ENCODE peak calls at places on chromosomes 1 and 21, in eight cellular contexts. Z is right lobe of liver, B is pancreas, R is endothelial cell of umbilical vein, J is heart left ventricle, G is lung, K is H9, I is Peyer's patch. T is an unnamed sample. For H3K4me1, the result is how much of the 10 kb centered on the place peaks cover.

GRCh38 chr1:183804382-183804781 is 538 bp upstream of the RGL1 start:
- DNase-seq in B (no peak), G (no peak), K (peak), Z (no peak), R (no peak), I (no peak), J (no peak), T (no peak)

GRCh38 chr1:27416387-27417111 is 24.1 kb downstream of the GPR3 start:
- DNase-seq in B (peak), J (no peak), I (peak), Z (no peak), R (peak), K (peak), G (no peak), T (peak)

GRCh38 chr1:108141604-108142003 is 58.5 kb downstream of the SLC25A24 start:
- DNase-seq in Z (no peak), K (no peak), I (no peak), J (no peak), B (no peak), G (no peak), R (no peak), T (no peak)

GRCh38 chr1:23371987-23372386 is 2.4 kb upstream of the ZNF436 start:
- DNase-seq in I (no peak), G (no peak), Z (no peak), R (no peak), B (no peak), J (no peak), K (peak), T (no peak)

GRCh38 chr1:35808376-35809155 is 750 bp downstream of the AGO4 start:
- DNase-seq in Z (peak), I (peak), G (peak), J (peak), B (peak), R (peak), K (peak), T (peak)

GRCh38 chr1:100921110-100921706 is 25.3 kb downstream of the SLC30A7 start:
- DNase-seq in Z (no peak), R (peak), J (no peak), G (no peak), K (no peak), I (no peak), B (no peak), T (no peak)

GRCh38 chr1:81547261-81547911 is 253.3 kb upstream of the ADGRL2 start:
- DNase-seq in I (no peak), G (no peak), B (no peak), R (no peak), K (peak), Z (no peak), J (no peak), T (no peak)

GRCh38 chr1:14969006-14969405 is 184.5 kb upstream of the TMEM51 start:
- DNase-seq in I (no peak), K (no peak), G (no peak), R (no peak), Z (no peak), J (no peak), B (no peak), T (no peak)

GRCh38 chr1:102151242-102151641 is 154.5 kb upstream of the OLFM3 start:
- DNase-seq in G (no peak), I (no peak), Z (no peak), K (no peak), J (no peak), R (no peak), B (no peak), T (no peak)

GRCh38 chr21:44299458-44300261 is at the start of gene PFKL:
- DNase-seq in Z (peak), R (peak), G (peak), B (peak), J (peak), K (peak), I (peak), T (peak)

DNA sequence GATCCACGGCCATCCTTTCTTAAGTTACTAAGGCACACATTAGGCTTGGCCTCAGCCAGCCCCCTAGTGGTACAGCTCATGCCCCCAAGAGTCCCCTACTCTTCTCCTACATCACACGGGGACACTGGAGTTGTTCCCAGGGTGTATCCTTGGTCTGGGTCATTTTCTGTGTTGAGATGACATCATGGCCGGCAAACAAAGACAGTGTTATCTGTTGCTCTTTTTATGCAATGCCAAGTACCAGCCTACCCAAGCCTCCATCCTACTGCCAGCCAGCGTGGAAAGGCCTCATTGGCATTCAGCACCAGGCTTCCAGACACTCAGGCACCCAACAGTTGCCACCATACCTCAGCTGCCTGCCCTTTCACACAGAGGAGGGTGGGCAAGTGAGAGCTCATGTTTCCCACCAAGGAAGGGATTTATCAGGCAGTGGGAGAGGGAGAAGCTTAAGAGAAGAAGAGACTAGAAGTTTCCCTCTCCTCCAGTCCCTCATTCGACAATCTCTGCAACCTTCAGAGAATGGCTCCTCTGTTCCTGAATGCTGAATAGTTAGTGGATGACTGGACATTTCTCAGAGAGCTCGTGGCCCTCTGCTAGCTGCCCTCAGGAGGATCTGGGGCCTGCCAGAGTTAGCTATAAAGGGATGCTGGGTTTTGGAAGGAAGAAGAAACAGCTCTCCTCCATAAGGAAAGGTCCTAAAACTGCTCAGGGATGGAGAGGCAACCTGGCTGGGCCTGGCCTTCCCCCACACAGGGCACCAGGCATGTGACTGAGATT is 17.7 kb downstream of the CBR1 start:
- DNase-seq in I (no peak), J (no peak), G (no peak), R (no peak), B (no peak), K (peak), Z (no peak), T (no peak)
- TF ChIP-seq CTCF in I (no peak), J (no peak), G (no peak), R (no peak), B (no peak), K (peak), Z (no peak), T (no peak)

GRCh38 chr1:110339427-110340206 is 440 bp downstream of the RBM15 start:
- DNase-seq in Z (peak), J (no peak), B (no peak), R (peak), G (peak), I (peak), K (no peak), T (peak)
- H3K4me1 ChIP-seq in Z (under half), J (half or more), B (half or more), R (under half), G (under half), I (under half), K (under half), T (half or more)

GRCh38 chr1:13708380-13709010 is 8.5 kb downstream of the PRDM2 start:
- DNase-seq in Z (no peak), R (peak), J (no peak), I (no peak), B (no peak), K (no peak), G (no peak), T (peak)
- TF ChIP-seq CTCF in Z (no peak), R (no peak), J (no peak), I (no peak), B (no peak), K (no peak), G (no peak), T (no peak)

DNA sequence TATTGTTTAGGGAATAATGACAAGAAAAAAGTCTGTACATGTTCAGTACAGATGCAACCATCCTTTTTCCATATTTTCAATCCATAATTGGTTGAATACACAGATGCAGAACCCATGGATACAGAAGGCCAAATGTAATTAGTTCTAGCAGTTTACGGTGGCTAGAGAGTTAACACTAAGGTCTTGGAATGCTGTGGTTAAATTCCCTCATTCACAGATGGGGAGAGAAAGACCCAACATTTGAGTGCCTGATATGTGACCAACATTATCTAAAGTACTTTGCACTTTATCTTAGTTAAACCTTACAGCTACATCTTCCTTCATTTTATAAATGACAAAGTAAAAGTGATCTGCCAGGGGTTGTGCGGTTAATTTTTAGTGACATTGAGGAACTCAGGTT is 5.3 kb downstream of the SCMH1 start:
- DNase-seq in B (no peak), I (no peak), Z (no peak), K (no peak), J (no peak), R (no peak), G (no peak), T (no peak)
- H3K4me1 ChIP-seq in B (under half), I (under half), Z (under half), K (under half), J (half or more), R (under half), G (under half), T (under half)

DNA sequence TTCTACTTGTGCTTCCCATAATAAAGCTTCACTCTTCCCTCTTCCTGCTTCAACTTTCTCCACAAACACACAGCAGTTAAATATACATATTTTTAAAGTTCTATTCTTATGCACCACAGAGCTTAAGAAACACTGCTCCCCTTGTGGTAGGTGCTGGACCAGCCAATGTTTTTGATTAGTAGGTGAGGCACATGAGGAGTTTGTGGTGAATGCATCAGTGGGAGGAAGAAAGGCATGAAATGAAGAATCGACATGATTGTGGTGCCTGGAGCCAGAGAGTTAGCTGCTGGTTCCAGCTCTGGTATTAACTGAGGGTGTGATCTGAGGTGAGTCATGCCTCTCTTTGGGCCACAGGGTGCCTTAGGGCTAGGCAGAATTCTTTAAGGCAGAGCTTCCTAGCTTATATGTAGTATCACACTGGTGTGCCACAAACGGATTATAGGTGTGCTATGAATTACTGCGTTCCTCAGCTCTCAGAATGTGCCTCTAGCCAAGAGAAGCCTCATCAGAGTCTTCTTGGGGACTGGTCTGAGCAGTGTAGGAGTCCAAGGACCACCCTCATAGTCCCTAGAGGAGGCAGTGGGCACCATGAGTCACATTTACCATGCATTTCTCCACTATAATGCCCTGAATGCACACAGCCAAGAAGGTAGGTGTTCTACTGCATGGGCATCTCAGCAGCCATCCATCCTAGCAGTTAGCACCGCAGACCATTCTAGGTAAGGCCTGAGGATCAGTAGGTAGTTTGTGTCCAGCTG is 97.4 kb upstream of the SGIP1 start:
- DNase-seq in I (peak), R (peak), B (no peak), Z (no peak), J (no peak), G (no peak), K (no peak), T (no peak)
- TF ChIP-seq CTCF in I (peak), R (peak), B (no peak), Z (peak), J (no peak), G (no peak), K (peak), T (no peak)

T was measured in transverse colon.